ENCODE peak calls at places on chromosomes 12 and 14, in five cellular contexts. B is endothelial cell of umbilical vein, T is SK-MEL-5, J is ELR, D is nephron progenitor cell. G is an unnamed sample.
A peak's percentile ranks its signal among the peaks of the same experiment; 100 is the strongest.

GRCh38 chr12:62957233-62957953 is 22.4 kb upstream of the PPM1H start:
- DNase-seq in B (no peak), T (no peak), J (no peak), D (no peak), G (no peak)

GRCh38 chr12:131918311-131919050 is 10.6 kb upstream of the PUS1 start:
- DNase-seq in B (no peak), T (no peak), J (no peak), D (no peak), G (no peak)

GRCh38 chr12:12019881-12020280 is 50.9 kb upstream of the BCL2L14 start:
- DNase-seq in B (no peak), T (no peak), J (peak; percentile 11), D (no peak), G (no peak)

GRCh38 chr12:45216297-45216982 is 545 bp downstream of the ANO6 start:
- DNase-seq in B (peak; percentile 67), T (peak; percentile 39), J (peak; percentile 72), D (peak; percentile 72), G (peak; percentile 44)

GRCh38 chr12:53725824-53726223 is 1.4 kb downstream of the CALCOCO1 start:
- DNase-seq in B (no peak), T (no peak), J (peak; percentile 41), D (no peak), G (no peak)

GRCh38 chr14:60163741-60164140 is 1.5 kb downstream of the DHRS7 start:
- DNase-seq in B (no peak), T (no peak), J (no peak), D (no peak), G (no peak)

GRCh38 chr14:22296088-22296487 is 292.9 kb downstream of the DAD1 start:
- DNase-seq in B (no peak), T (no peak), J (no peak), D (no peak), G (no peak)

GRCh38 chr14:22555573-22556011 is 33.4 kb downstream of the DAD1 start:
- DNase-seq in B (no peak), T (no peak), J (peak; percentile 74), D (no peak), G (no peak)

GRCh38 chr12:84913151-84913550 is 552 bp upstream of the SLC6A15 start:
- DNase-seq in B (no peak), T (peak; percentile 89), J (peak; percentile 54), D (peak; percentile 16), G (no peak)

GRCh38 chr12:45974883-45975282 is 15.5 kb downstream of the SCAF11 start:
- DNase-seq in B (no peak), T (no peak), J (no peak), D (no peak), G (no peak)

GRCh38 chr12:77339610-77340009 is 274.2 kb upstream of the E2F7 start:
- DNase-seq in B (no peak), T (no peak), J (peak; percentile 45), D (no peak), G (no peak)

GRCh38 chr12:49330032-49330619 is 6.9 kb downstream of the C1QL4 start:
- DNase-seq in B (no peak), T (no peak), J (no peak), D (no peak), G (no peak)

GRCh38 chr12:96617178-96617577 is 127.8 kb downstream of the CFAP54 start:
- DNase-seq in B (no peak), T (peak; percentile 38), J (peak; percentile 32), D (no peak), G (no peak)

GRCh38 chr12:75818863-75819262 is 212.7 kb downstream of the PHLDA1 start:
- DNase-seq in B (no peak), T (no peak), J (peak; percentile 26), D (no peak), G (no peak)

GRCh38 chr12:49706351-49707126 is 666 bp downstream of the FMNL3 start:
- DNase-seq in B (peak; percentile 64), T (peak; percentile 36), J (peak; percentile 55), D (peak; percentile 56), G (peak; percentile 47)

GRCh38 chr14:73759183-73759713 is 45.1 kb upstream of the PNMA1 start:
- DNase-seq in B (peak; percentile 49), T (no peak), J (peak; percentile 66), D (peak; percentile 69), G (peak; percentile 86)

GRCh38 chr14:50832935-50833607 is 2.1 kb upstream of the NIN start:
- DNase-seq in B (no peak), T (peak; percentile 24), J (no peak), D (no peak), G (no peak)

G was measured in heart right ventricle.